ENCODE peak calls at places on chromosomes 16 and 17, in nine cellular contexts. One of them, this sample, is unnamed.

GRCh38 chr16:66520406-66521194 is 29.3 kb downstream of the TK2 start:
- DNase-seq in fibroblast of pulmonary artery: no peak
- DNase-seq in fibroblast of lung: no peak
- DNase-seq in heart right ventricle: peak
- DNase-seq in AG04449: no peak
- DNase-seq in colonic mucosa: no peak
- DNase-seq in A549: no peak
- DNase-seq in adrenal gland: no peak
- DNase-seq in BE2C: no peak
- DNase-seq in this sample: no peak

GRCh38 chr16:80158766-80159165 is 382.0 kb upstream of the DYNLRB2 start:
- DNase-seq in fibroblast of lung: peak
- DNase-seq in heart right ventricle: no peak
- DNase-seq in BE2C: no peak
- DNase-seq in A549: peak
- DNase-seq in AG04449: no peak
- DNase-seq in adrenal gland: no peak
- DNase-seq in colonic mucosa: no peak
- DNase-seq in fibroblast of pulmonary artery: peak
- DNase-seq in this sample: peak

GRCh38 chr16:70752381-70752780 is 48.6 kb downstream of the VAC14 start:
- DNase-seq in heart right ventricle: no peak
- DNase-seq in fibroblast of pulmonary artery: no peak
- DNase-seq in adrenal gland: no peak
- DNase-seq in BE2C: no peak
- DNase-seq in A549: no peak
- DNase-seq in fibroblast of lung: no peak
- DNase-seq in AG04449: no peak
- DNase-seq in colonic mucosa: no peak
- DNase-seq in this sample: no peak

GRCh38 chr16:12215302-12216105 is 239.0 kb downstream of the SNX29 start:
- DNase-seq in BE2C: no peak
- DNase-seq in adrenal gland: no peak
- DNase-seq in AG04449: no peak
- DNase-seq in heart right ventricle: no peak
- DNase-seq in fibroblast of lung: no peak
- DNase-seq in colonic mucosa: no peak
- DNase-seq in fibroblast of pulmonary artery: no peak
- DNase-seq in A549: no peak
- DNase-seq in this sample: no peak

GRCh38 chr17:33021731-33022408 is 30.2 kb downstream of the SPACA3 start:
- DNase-seq in colonic mucosa: no peak
- DNase-seq in fibroblast of lung: peak
- DNase-seq in heart right ventricle: no peak
- DNase-seq in A549: no peak
- DNase-seq in fibroblast of pulmonary artery: peak
- DNase-seq in BE2C: no peak
- DNase-seq in AG04449: no peak
- DNase-seq in adrenal gland: no peak
- DNase-seq in this sample: no peak

GRCh38 chr16:86765389-86766026 is 187.2 kb downstream of the FOXL1 start:
- DNase-seq in AG04449: no peak
- DNase-seq in A549: no peak
- DNase-seq in heart right ventricle: no peak
- DNase-seq in fibroblast of lung: no peak
- DNase-seq in fibroblast of pulmonary artery: no peak
- DNase-seq in colonic mucosa: no peak
- DNase-seq in BE2C: no peak
- DNase-seq in adrenal gland: no peak
- DNase-seq in this sample: no peak

GRCh38 chr17:48236681-48237134 is 129.1 kb downstream of the SNX11 start:
- DNase-seq in heart right ventricle: no peak
- DNase-seq in BE2C: no peak
- DNase-seq in fibroblast of pulmonary artery: peak
- DNase-seq in adrenal gland: no peak
- DNase-seq in A549: peak
- DNase-seq in colonic mucosa: no peak
- DNase-seq in AG04449: no peak
- DNase-seq in fibroblast of lung: peak
- DNase-seq in this sample: peak

GRCh38 chr17:72751746-72752145 is 340.7 kb downstream of the SLC39A11 start:
- DNase-seq in A549: no peak
- DNase-seq in AG04449: no peak
- DNase-seq in colonic mucosa: no peak
- DNase-seq in BE2C: no peak
- DNase-seq in heart right ventricle: no peak
- DNase-seq in fibroblast of lung: no peak
- DNase-seq in fibroblast of pulmonary artery: no peak
- DNase-seq in adrenal gland: no peak
- DNase-seq in this sample: no peak

GRCh38 chr17:12979255-12979654 is 38.6 kb downstream of the ELAC2 start:
- DNase-seq in AG04449: no peak
- DNase-seq in colonic mucosa: no peak
- DNase-seq in fibroblast of pulmonary artery: no peak
- DNase-seq in fibroblast of lung: no peak
- DNase-seq in adrenal gland: no peak
- DNase-seq in BE2C: no peak
- DNase-seq in heart right ventricle: no peak
- DNase-seq in A549: no peak
- DNase-seq in this sample: no peak

GRCh38 chr17:12973496-12974318 is 44.1 kb downstream of the ELAC2 start:
- DNase-seq in fibroblast of lung: no peak
- DNase-seq in adrenal gland: no peak
- DNase-seq in A549: no peak
- DNase-seq in fibroblast of pulmonary artery: no peak
- DNase-seq in AG04449: no peak
- DNase-seq in colonic mucosa: no peak
- DNase-seq in BE2C: no peak
- DNase-seq in heart right ventricle: no peak
- DNase-seq in this sample: no peak

GRCh38 chr17:12977008-12977751 is 40.6 kb downstream of the ELAC2 start:
- DNase-seq in adrenal gland: no peak
- DNase-seq in fibroblast of pulmonary artery: no peak
- DNase-seq in fibroblast of lung: no peak
- DNase-seq in A549: no peak
- DNase-seq in colonic mucosa: no peak
- DNase-seq in AG04449: no peak
- DNase-seq in heart right ventricle: no peak
- DNase-seq in BE2C: no peak
- DNase-seq in this sample: no peak

GRCh38 chr17:12979826-12980500 is 37.9 kb downstream of the ELAC2 start:
- DNase-seq in AG04449: no peak
- DNase-seq in colonic mucosa: no peak
- DNase-seq in fibroblast of pulmonary artery: no peak
- DNase-seq in fibroblast of lung: peak
- DNase-seq in A549: no peak
- DNase-seq in heart right ventricle: no peak
- DNase-seq in adrenal gland: no peak
- DNase-seq in BE2C: no peak
- DNase-seq in this sample: no peak

DNA sequence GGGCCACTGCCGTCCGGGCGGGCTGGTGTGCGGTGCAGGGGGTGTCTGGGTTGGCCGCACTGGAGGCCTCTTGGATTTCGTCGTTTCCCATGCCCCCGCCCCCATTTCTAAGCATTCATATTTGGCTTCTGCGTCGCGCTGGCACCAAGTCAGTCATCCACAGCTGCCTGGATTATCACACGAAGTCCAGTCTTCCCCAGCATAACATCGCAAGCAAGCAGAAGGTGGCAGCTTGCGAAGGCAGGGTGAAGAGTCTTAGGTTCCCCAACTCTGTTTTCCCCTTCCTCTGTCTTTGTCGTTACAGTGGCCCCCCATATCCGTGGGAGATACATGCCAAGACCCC is 43.5 kb downstream of the ELAC2 start:
- DNase-seq in fibroblast of lung: no peak
- DNase-seq in adrenal gland: no peak
- DNase-seq in fibroblast of pulmonary artery: no peak
- DNase-seq in colonic mucosa: no peak
- DNase-seq in AG04449: no peak
- DNase-seq in A549: no peak
- DNase-seq in heart right ventricle: no peak
- DNase-seq in BE2C: no peak
- DNase-seq in this sample: no peak
- H3K4me3 ChIP-seq in fibroblast of lung: peak
- H3K4me3 ChIP-seq in adrenal gland: no peak
- H3K4me3 ChIP-seq in fibroblast of pulmonary artery: peak
- H3K4me3 ChIP-seq in colonic mucosa: no peak
- H3K4me3 ChIP-seq in AG04449: peak
- H3K4me3 ChIP-seq in A549: no peak
- H3K4me3 ChIP-seq in heart right ventricle: peak
- H3K4me3 ChIP-seq in BE2C: no peak
- H3K4me3 ChIP-seq in this sample: peak

GRCh38 chr17:60231234-60231633 is 81.5 kb downstream of the CA4 start:
- DNase-seq in AG04449: no peak
- DNase-seq in A549: peak
- DNase-seq in fibroblast of pulmonary artery: peak
- DNase-seq in colonic mucosa: no peak
- DNase-seq in adrenal gland: no peak
- DNase-seq in BE2C: peak
- DNase-seq in heart right ventricle: no peak
- DNase-seq in fibroblast of lung: peak
- DNase-seq in this sample: peak

GRCh38 chr17:60231691-60232090 is 81.9 kb downstream of the CA4 start:
- DNase-seq in heart right ventricle: no peak
- DNase-seq in fibroblast of lung: no peak
- DNase-seq in adrenal gland: no peak
- DNase-seq in A549: no peak
- DNase-seq in fibroblast of pulmonary artery: peak
- DNase-seq in AG04449: no peak
- DNase-seq in colonic mucosa: no peak
- DNase-seq in BE2C: no peak
- DNase-seq in this sample: peak

GRCh38 chr17:60230358-60230757 is 80.6 kb downstream of the CA4 start:
- DNase-seq in adrenal gland: no peak
- DNase-seq in AG04449: no peak
- DNase-seq in fibroblast of pulmonary artery: no peak
- DNase-seq in A549: no peak
- DNase-seq in colonic mucosa: no peak
- DNase-seq in BE2C: no peak
- DNase-seq in fibroblast of lung: no peak
- DNase-seq in heart right ventricle: no peak
- DNase-seq in this sample: no peak

GRCh38 chr17:60224064-60224463 is 74.3 kb downstream of the CA4 start:
- DNase-seq in AG04449: no peak
- DNase-seq in colonic mucosa: no peak
- DNase-seq in adrenal gland: no peak
- DNase-seq in heart right ventricle: no peak
- DNase-seq in fibroblast of pulmonary artery: no peak
- DNase-seq in fibroblast of lung: peak
- DNase-seq in BE2C: no peak
- DNase-seq in A549: no peak
- DNase-seq in this sample: no peak

GRCh38 chr17:60229189-60229802 is 79.5 kb downstream of the CA4 start:
- DNase-seq in adrenal gland: no peak
- DNase-seq in BE2C: no peak
- DNase-seq in A549: peak
- DNase-seq in colonic mucosa: no peak
- DNase-seq in AG04449: no peak
- DNase-seq in fibroblast of lung: peak
- DNase-seq in fibroblast of pulmonary artery: peak
- DNase-seq in heart right ventricle: no peak
- DNase-seq in this sample: peak
- TF ChIP-seq CTCF in adrenal gland: no peak
- TF ChIP-seq CTCF in BE2C: peak
- TF ChIP-seq CTCF in A549: peak
- TF ChIP-seq CTCF in colonic mucosa: no peak
- TF ChIP-seq CTCF in AG04449: no peak
- TF ChIP-seq CTCF in fibroblast of lung: no peak
- TF ChIP-seq CTCF in fibroblast of pulmonary artery: no peak
- TF ChIP-seq CTCF in heart right ventricle: no peak
- TF ChIP-seq CTCF in this sample: no peak

GRCh38 chr16:2468142-2468724 is 2.9 kb upstream of the NTN3 start:
- DNase-seq in heart right ventricle: no peak
- DNase-seq in adrenal gland: no peak
- DNase-seq in AG04449: no peak
- DNase-seq in fibroblast of lung: no peak
- DNase-seq in BE2C: peak
- DNase-seq in fibroblast of pulmonary artery: no peak
- DNase-seq in A549: no peak
- DNase-seq in colonic mucosa: no peak
- DNase-seq in this sample: no peak

GRCh38 chr16:2465653-2466415 is 5.3 kb upstream of the NTN3 start:
- DNase-seq in fibroblast of pulmonary artery: no peak
- DNase-seq in adrenal gland: no peak
- DNase-seq in colonic mucosa: no peak
- DNase-seq in AG04449: no peak
- DNase-seq in heart right ventricle: no peak
- DNase-seq in A549: peak
- DNase-seq in fibroblast of lung: no peak
- DNase-seq in BE2C: no peak
- DNase-seq in this sample: no peak

GRCh38 chr16:2468725-2469398 is 2.2 kb upstream of the NTN3 start:
- DNase-seq in adrenal gland: peak
- DNase-seq in heart right ventricle: no peak
- DNase-seq in BE2C: peak
- DNase-seq in colonic mucosa: no peak
- DNase-seq in fibroblast of lung: no peak
- DNase-seq in A549: no peak
- DNase-seq in AG04449: no peak
- DNase-seq in fibroblast of pulmonary artery: no peak
- DNase-seq in this sample: no peak

GRCh38 chr16:2466667-2467300 is 4.3 kb upstream of the NTN3 start:
- DNase-seq in fibroblast of pulmonary artery: no peak
- DNase-seq in adrenal gland: no peak
- DNase-seq in fibroblast of lung: no peak
- DNase-seq in A549: no peak
- DNase-seq in colonic mucosa: no peak
- DNase-seq in AG04449: no peak
- DNase-seq in heart right ventricle: no peak
- DNase-seq in BE2C: no peak
- DNase-seq in this sample: no peak

GRCh38 chr16:2467301-2468141 is 3.6 kb upstream of the NTN3 start:
- DNase-seq in BE2C: peak
- DNase-seq in adrenal gland: peak
- DNase-seq in A549: peak
- DNase-seq in fibroblast of pulmonary artery: peak
- DNase-seq in AG04449: no peak
- DNase-seq in heart right ventricle: peak
- DNase-seq in fibroblast of lung: peak
- DNase-seq in colonic mucosa: peak
- DNase-seq in this sample: peak
- H3K4me3 ChIP-seq in BE2C: peak
- H3K4me3 ChIP-seq in adrenal gland: no peak
- H3K4me3 ChIP-seq in A549: peak
- H3K4me3 ChIP-seq in fibroblast of pulmonary artery: peak
- H3K4me3 ChIP-seq in AG04449: peak
- H3K4me3 ChIP-seq in heart right ventricle: peak
- H3K4me3 ChIP-seq in fibroblast of lung: no peak
- H3K4me3 ChIP-seq in colonic mucosa: peak
- H3K4me3 ChIP-seq in this sample: peak

DNA sequence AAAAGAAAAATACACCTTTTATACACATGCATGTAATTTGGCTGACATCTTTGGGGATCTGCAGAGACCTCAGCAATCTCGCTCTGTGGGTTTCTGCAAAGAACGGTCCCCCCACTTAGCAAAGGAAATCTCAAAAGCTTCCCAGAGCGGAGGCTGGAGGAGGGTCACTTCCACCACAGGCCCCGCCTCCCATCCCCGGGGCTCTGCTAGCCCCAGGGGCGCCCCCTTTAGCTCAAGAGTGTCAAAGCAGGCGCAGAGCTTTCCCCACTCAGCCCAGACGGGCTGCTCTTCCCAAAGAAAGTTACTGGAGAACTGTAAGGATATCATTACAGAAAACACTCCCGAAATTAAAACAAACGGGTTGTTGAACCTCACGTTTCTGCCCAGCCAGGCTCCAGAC is 11.4 kb downstream of the SLC13A5 start:
- DNase-seq in fibroblast of pulmonary artery: peak
- DNase-seq in fibroblast of lung: no peak
- DNase-seq in BE2C: peak
- DNase-seq in colonic mucosa: peak
- DNase-seq in A549: peak
- DNase-seq in adrenal gland: no peak
- DNase-seq in AG04449: no peak
- DNase-seq in heart right ventricle: no peak
- DNase-seq in this sample: no peak
- TF ChIP-seq CTCF in fibroblast of pulmonary artery: peak
- TF ChIP-seq CTCF in fibroblast of lung: peak
- TF ChIP-seq CTCF in BE2C: peak
- TF ChIP-seq CTCF in colonic mucosa: no peak
- TF ChIP-seq CTCF in A549: peak
- TF ChIP-seq CTCF in adrenal gland: peak
- TF ChIP-seq CTCF in AG04449: peak
- TF ChIP-seq CTCF in heart right ventricle: peak
- TF ChIP-seq CTCF in this sample: peak

This sample was measured in astrocyte of the spinal cord.